ENCODE peak calls at places on chromosomes 2 and 18, in seven cellular contexts. One of them, this sample, is unnamed.

GRCh38 chr2:73212448-73213176 is 1.4 kb upstream of the SMYD5 start:
- DNase-seq in K562: peak
- DNase-seq in CD8-positive, alpha-beta T cell: peak
- DNase-seq in upper lobe of left lung: peak
- DNase-seq in right atrium auricular region: peak
- DNase-seq in AG09309: peak
- DNase-seq in AG04450: peak
- DNase-seq in this sample: peak

GRCh38 chr2:8285081-8285480 is 396.8 kb upstream of the ID2 start:
- DNase-seq in AG04450: no peak
- DNase-seq in right atrium auricular region: no peak
- DNase-seq in K562: no peak
- DNase-seq in upper lobe of left lung: no peak
- DNase-seq in CD8-positive, alpha-beta T cell: no peak
- DNase-seq in AG09309: no peak
- DNase-seq in this sample: no peak

GRCh38 chr2:162317910-162318279 is 589 bp downstream of the IFIH1 start:
- DNase-seq in AG04450: no peak
- DNase-seq in upper lobe of left lung: peak
- DNase-seq in K562: no peak
- DNase-seq in right atrium auricular region: no peak
- DNase-seq in AG09309: no peak
- DNase-seq in CD8-positive, alpha-beta T cell: peak
- DNase-seq in this sample: peak

GRCh38 chr18:6729247-6730091 is at the start of gene ARHGAP28:
- DNase-seq in upper lobe of left lung: peak
- DNase-seq in K562: peak
- DNase-seq in AG09309: peak
- DNase-seq in AG04450: peak
- DNase-seq in CD8-positive, alpha-beta T cell: no peak
- DNase-seq in right atrium auricular region: peak
- DNase-seq in this sample: no peak

GRCh38 chr2:66775730-66776422 is 341.0 kb downstream of the MEIS1 start:
- DNase-seq in AG04450: no peak
- DNase-seq in right atrium auricular region: no peak
- DNase-seq in K562: no peak
- DNase-seq in CD8-positive, alpha-beta T cell: no peak
- DNase-seq in upper lobe of left lung: no peak
- DNase-seq in AG09309: no peak
- DNase-seq in this sample: no peak

GRCh38 chr2:20600756-20601325 is 50.1 kb downstream of the HS1BP3 start:
- DNase-seq in AG09309: no peak
- DNase-seq in K562: no peak
- DNase-seq in AG04450: no peak
- DNase-seq in upper lobe of left lung: no peak
- DNase-seq in right atrium auricular region: no peak
- DNase-seq in CD8-positive, alpha-beta T cell: no peak
- DNase-seq in this sample: no peak

GRCh38 chr18:36692331-36692730 is 136.5 kb downstream of the TPGS2 start:
- DNase-seq in right atrium auricular region: no peak
- DNase-seq in upper lobe of left lung: no peak
- DNase-seq in AG09309: peak
- DNase-seq in AG04450: peak
- DNase-seq in CD8-positive, alpha-beta T cell: no peak
- DNase-seq in K562: no peak
- DNase-seq in this sample: no peak

GRCh38 chr2:172179045-172179742 is 76.5 kb upstream of the DLX2 start:
- DNase-seq in right atrium auricular region: no peak
- DNase-seq in upper lobe of left lung: no peak
- DNase-seq in AG04450: no peak
- DNase-seq in K562: no peak
- DNase-seq in CD8-positive, alpha-beta T cell: no peak
- DNase-seq in AG09309: no peak
- DNase-seq in this sample: no peak

GRCh38 chr18:5600376-5601071 is 56.7 kb upstream of the EPB41L3 start:
- DNase-seq in AG04450: no peak
- DNase-seq in K562: no peak
- DNase-seq in CD8-positive, alpha-beta T cell: no peak
- DNase-seq in upper lobe of left lung: no peak
- DNase-seq in right atrium auricular region: no peak
- DNase-seq in AG09309: no peak
- DNase-seq in this sample: no peak
- TF ChIP-seq CTCF in AG04450: peak
- TF ChIP-seq CTCF in K562: peak
- TF ChIP-seq CTCF in CD8-positive, alpha-beta T cell: no peak
- TF ChIP-seq CTCF in upper lobe of left lung: no peak
- TF ChIP-seq CTCF in right atrium auricular region: peak
- TF ChIP-seq CTCF in AG09309: peak
- TF ChIP-seq CTCF in this sample: no peak

DNA sequence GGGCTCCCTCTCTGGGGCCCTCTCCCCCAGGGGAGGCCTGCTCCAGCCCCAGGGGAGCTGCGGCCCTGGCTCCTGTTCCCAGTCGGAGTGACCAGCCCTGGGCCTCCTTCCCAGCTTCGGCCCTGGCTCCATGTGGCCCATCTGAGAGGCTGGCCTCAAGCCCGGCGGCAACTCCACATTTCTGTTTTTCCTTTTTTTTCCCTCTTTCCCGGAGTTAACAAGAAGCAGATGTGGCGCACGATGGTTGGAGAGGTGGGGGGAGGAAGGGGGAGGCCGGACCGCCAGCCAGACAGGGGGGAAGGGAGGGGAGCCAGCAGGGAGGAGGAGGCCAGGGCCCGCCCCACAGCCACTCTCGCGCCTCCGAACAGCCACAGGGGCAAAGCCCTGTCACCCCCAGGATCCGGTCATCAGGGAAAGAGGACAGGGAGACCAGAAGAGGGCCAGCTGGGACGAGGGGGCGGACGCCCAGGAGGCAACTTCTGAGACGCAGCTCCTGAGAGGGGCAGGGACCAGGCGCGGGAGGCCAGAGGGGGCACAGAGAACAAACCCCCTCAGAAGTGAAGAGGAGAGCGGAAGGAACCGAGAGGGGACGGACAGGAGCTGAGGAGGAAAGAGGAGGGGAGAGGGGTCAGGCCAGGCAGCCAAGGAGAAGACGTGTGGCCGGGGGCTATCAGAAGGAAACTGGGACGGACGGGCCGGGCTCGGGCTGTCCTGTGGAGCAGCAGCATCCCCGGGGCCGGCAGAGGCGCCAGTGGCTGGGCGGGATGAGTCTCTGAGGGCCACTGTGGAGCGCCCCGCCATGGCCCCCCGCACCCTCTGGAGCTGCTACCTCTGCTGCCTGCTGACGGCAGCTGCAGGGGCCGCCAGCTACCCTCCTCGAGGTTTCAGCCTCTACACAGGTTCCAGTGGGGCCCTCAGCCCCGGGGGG is at the start of gene EMILIN1:
- DNase-seq in AG09309: peak
- DNase-seq in K562: peak
- DNase-seq in AG04450: peak
- DNase-seq in right atrium auricular region: peak
- DNase-seq in CD8-positive, alpha-beta T cell: no peak
- DNase-seq in upper lobe of left lung: peak
- DNase-seq in this sample: no peak
- TF ChIP-seq CTCF in AG09309: no peak
- TF ChIP-seq CTCF in K562: no peak
- TF ChIP-seq CTCF in AG04450: peak
- TF ChIP-seq CTCF in right atrium auricular region: no peak
- TF ChIP-seq CTCF in CD8-positive, alpha-beta T cell: no peak
- TF ChIP-seq CTCF in upper lobe of left lung: no peak
- TF ChIP-seq CTCF in this sample: no peak

DNA sequence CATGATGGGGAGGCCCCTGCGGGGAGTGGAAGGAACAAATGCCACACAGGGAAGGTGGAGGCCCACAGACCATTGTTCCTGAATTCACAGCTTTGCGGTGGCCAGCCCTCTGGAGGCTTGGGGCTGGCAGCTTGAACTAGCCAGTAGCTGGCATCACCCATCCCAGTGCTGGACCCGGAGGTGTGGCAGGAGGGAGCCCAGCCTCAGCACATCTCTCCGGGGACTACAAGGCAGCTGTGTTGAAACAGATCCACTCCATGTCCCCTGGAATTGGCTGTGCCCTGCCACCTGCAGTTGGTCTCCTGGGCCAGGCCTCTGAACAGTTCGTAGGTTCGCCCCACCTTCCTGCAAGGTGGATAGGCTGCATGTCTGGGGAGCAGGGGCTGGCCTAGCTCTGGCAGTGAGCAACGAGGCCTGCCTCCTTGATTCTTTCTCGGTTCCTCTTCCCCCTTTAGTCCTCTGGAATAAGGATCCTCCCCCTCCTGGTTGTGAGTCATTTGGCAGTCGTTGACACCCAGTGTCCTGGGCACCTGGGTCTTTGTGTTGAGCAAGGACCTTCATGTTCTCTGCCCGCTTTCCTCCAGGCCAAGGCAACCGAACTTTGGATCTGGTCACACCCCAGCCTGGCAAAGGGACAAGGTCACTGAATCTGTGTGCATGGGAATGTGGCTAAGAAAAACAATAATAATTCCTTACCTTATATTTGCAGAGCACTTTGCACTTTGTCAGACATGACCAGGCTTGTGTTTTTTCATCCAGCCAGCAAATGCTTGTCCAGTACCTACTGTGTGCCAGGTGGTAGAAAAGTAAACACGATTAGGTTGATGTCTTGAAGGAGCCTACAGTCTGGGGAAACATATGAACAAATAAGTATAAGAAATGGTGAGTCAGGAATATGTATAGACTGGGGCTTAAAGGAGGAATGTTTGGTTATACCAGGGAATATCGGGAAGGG is 55.0 kb upstream of the MCFD2 start:
- DNase-seq in AG09309: no peak
- DNase-seq in K562: no peak
- DNase-seq in AG04450: no peak
- DNase-seq in upper lobe of left lung: peak
- DNase-seq in CD8-positive, alpha-beta T cell: no peak
- DNase-seq in right atrium auricular region: peak
- DNase-seq in this sample: no peak
- TF ChIP-seq CTCF in AG09309: no peak
- TF ChIP-seq CTCF in K562: no peak
- TF ChIP-seq CTCF in AG04450: no peak
- TF ChIP-seq CTCF in upper lobe of left lung: no peak
- TF ChIP-seq CTCF in CD8-positive, alpha-beta T cell: no peak
- TF ChIP-seq CTCF in right atrium auricular region: no peak
- TF ChIP-seq CTCF in this sample: no peak

DNA sequence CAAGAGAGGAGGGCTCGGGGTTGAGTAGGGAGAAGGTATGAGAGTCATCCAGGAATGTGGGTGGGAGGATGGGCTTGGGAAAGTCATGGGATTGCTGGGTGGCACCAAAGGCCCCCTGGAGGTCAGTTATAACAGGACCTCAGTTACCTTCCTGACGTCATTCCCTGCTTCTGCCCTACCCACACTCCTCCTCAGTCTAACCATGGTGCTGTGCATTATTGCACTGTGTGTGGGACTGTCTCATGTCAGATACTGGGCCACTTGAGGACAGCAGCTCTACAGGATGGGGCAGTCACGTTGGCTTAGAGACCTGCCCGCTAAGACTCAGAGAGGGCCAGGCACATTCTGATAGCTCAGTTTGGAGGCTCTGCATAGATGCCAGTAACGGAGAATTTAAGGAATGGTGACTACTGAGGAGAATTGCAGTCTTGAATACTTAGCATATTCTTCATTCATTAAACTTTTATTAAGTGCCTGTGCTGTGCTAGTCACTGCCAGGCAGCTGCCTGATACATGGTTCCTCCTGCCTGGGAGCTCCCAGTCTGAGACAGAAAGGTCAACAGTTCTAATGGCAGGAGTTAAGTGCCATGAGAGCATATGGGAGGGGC is 90.5 kb downstream of the LAMA3 start:
- DNase-seq in AG09309: no peak
- DNase-seq in AG04450: no peak
- DNase-seq in right atrium auricular region: no peak
- DNase-seq in K562: peak
- DNase-seq in upper lobe of left lung: no peak
- DNase-seq in CD8-positive, alpha-beta T cell: no peak
- DNase-seq in this sample: no peak
- TF ChIP-seq CTCF in AG09309: no peak
- TF ChIP-seq CTCF in AG04450: no peak
- TF ChIP-seq CTCF in right atrium auricular region: no peak
- TF ChIP-seq CTCF in K562: peak
- TF ChIP-seq CTCF in upper lobe of left lung: no peak
- TF ChIP-seq CTCF in CD8-positive, alpha-beta T cell: no peak
- TF ChIP-seq CTCF in this sample: no peak

GRCh38 chr2:121992700-121993099 is 237.2 kb downstream of the TSN start:
- DNase-seq in right atrium auricular region: no peak
- DNase-seq in K562: no peak
- DNase-seq in AG09309: no peak
- DNase-seq in AG04450: no peak
- DNase-seq in CD8-positive, alpha-beta T cell: no peak
- DNase-seq in upper lobe of left lung: no peak
- DNase-seq in this sample: no peak
- TF ChIP-seq CTCF in right atrium auricular region: no peak
- TF ChIP-seq CTCF in K562: no peak
- TF ChIP-seq CTCF in AG09309: no peak
- TF ChIP-seq CTCF in AG04450: no peak
- TF ChIP-seq CTCF in CD8-positive, alpha-beta T cell: no peak
- TF ChIP-seq CTCF in upper lobe of left lung: no peak
- TF ChIP-seq CTCF in this sample: no peak

DNA sequence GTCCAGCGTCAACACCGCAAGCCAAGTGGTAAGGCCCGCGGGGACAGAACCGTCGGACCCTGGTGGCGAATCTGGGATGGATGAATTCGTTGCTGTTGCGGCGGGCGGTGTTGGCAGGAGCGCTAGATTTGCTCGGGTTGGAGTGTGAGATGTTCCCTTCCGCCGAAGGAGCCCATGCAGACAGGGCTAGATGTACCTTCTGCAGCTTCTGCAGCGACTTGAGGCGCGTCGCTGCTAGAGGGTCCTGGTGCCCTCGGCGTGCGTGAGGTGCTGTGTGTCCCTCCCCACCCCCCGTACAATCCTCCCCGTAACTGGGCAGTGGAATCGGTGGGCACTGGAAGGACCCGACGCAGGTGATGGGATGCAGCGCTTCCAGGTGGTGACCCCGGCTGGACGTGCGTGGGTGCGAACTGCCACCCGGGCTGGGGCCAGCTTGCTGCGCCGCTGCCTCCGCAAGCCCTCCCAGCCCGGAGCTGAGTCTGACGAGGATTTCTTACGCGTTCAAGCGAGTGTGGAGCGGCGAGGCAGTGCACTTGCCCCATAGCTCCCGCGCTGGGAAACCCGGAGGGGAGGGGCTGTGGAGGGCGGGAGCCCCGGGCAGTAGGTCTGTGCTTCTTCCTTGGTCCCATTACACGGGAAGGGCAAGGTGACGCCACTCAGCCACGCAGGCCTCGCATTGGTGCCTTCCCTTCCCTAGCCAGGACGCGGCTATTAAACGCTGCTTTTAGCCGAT is 34.3 kb downstream of the CHRNA1 start:
- DNase-seq in upper lobe of left lung: no peak
- DNase-seq in CD8-positive, alpha-beta T cell: peak
- DNase-seq in K562: no peak
- DNase-seq in AG04450: no peak
- DNase-seq in AG09309: no peak
- DNase-seq in right atrium auricular region: no peak
- DNase-seq in this sample: no peak
- TF ChIP-seq CTCF in upper lobe of left lung: no peak
- TF ChIP-seq CTCF in CD8-positive, alpha-beta T cell: no peak
- TF ChIP-seq CTCF in K562: no peak
- TF ChIP-seq CTCF in AG04450: no peak
- TF ChIP-seq CTCF in AG09309: no peak
- TF ChIP-seq CTCF in right atrium auricular region: no peak
- TF ChIP-seq CTCF in this sample: no peak

This sample was measured in natural killer cell.